ENCODE peak calls at places on chromosomes 6 and 20, in eight cellular contexts. Z is tibial artery; S is CD4-positive, CD25-positive, alpha-beta regulatory T cell; N is left lung; F is PC-9; V is left ventricle myocardium inferior; C is transverse colon; R is SJSA1. P is an unnamed sample.

GRCh38 chr6:43014434-43014909 is 423 bp downstream of the KLHDC3 start:
- DNase-seq in Z (no peak), S (no peak), N (no peak), F (no peak), V (no peak), C (no peak), R (no peak), P (no peak)

GRCh38 chr6:138726066-138727060 is 47.2 kb upstream of the CCDC28A start:
- DNase-seq in Z (no peak), S (no peak), N (no peak), F (no peak), V (no peak), C (no peak), R (no peak), P (no peak)

GRCh38 chr6:146700078-146700686 is 101.4 kb downstream of the ADGB start:
- DNase-seq in Z (peak), S (peak), N (peak), F (peak), V (peak), C (peak), R (peak), P (peak)

GRCh38 chr20:59121714-59122376 is 41.8 kb upstream of the ZNF831 start:
- DNase-seq in Z (no peak), S (peak), N (no peak), F (no peak), V (no peak), C (no peak), R (no peak), P (no peak)

GRCh38 chr6:17505767-17506280 is 94.3 kb upstream of the FAM8A1 start:
- DNase-seq in Z (no peak), S (no peak), N (no peak), F (no peak), V (no peak), C (no peak), R (no peak), P (no peak)

GRCh38 chr20:49697071-49697470 is 16.6 kb downstream of the B4GALT5 start:
- DNase-seq in Z (no peak), S (no peak), N (no peak), F (no peak), V (no peak), C (peak), R (no peak), P (no peak)

GRCh38 chr6:99181174-99181573 is 168.3 kb downstream of the FAXC start:
- DNase-seq in Z (no peak), S (no peak), N (no peak), F (no peak), V (no peak), C (no peak), R (no peak), P (no peak)

GRCh38 chr6:6466967-6467761 is 121.4 kb upstream of the LY86 start:
- DNase-seq in Z (no peak), S (no peak), N (peak), F (no peak), V (no peak), C (no peak), R (no peak), P (no peak)

GRCh38 chr6:42239736-42240375 is 22.2 kb upstream of the MRPS10 start:
- DNase-seq in Z (no peak), S (no peak), N (no peak), F (peak), V (no peak), C (no peak), R (no peak), P (no peak)

GRCh38 chr6:142478117-142478516 is 176.3 kb downstream of the ADGRG6 start:
- DNase-seq in Z (no peak), S (no peak), N (no peak), F (no peak), V (no peak), C (no peak), R (no peak), P (no peak)

GRCh38 chr6:43895656-43896055 is 125.6 kb downstream of the VEGFA start:
- DNase-seq in Z (no peak), S (no peak), N (no peak), F (no peak), V (no peak), C (no peak), R (no peak), P (no peak)

GRCh38 chr6:5671162-5671561 is 335.6 kb downstream of the NRN1 start:
- DNase-seq in Z (no peak), S (peak), N (peak), F (no peak), V (no peak), C (no peak), R (no peak), P (no peak)

GRCh38 chr6:16275230-16275574 is 36.8 kb downstream of the GMPR start:
- DNase-seq in Z (no peak), S (no peak), N (no peak), F (no peak), V (no peak), C (no peak), R (no peak), P (no peak)

GRCh38 chr6:52390361-52390727 is 28.4 kb downstream of the PAQR8 start:
- DNase-seq in Z (no peak), S (peak), N (no peak), F (peak), V (no peak), C (no peak), R (no peak), P (no peak)

GRCh38 chr20:9626357-9626756 is 112.0 kb downstream of the LAMP5 start:
- DNase-seq in Z (no peak), S (no peak), N (no peak), F (no peak), V (no peak), C (no peak), R (no peak), P (no peak)

GRCh38 chr20:50980071-50980681 is 21.6 kb downstream of the MOCS3 start:
- DNase-seq in Z (no peak), S (no peak), N (no peak), F (peak), V (no peak), C (no peak), R (peak), P (no peak)

GRCh38 chr20:10078403-10078802 is 43.6 kb downstream of the ANKEF1 start:
- DNase-seq in Z (no peak), S (no peak), N (no peak), F (no peak), V (no peak), C (no peak), R (no peak), P (no peak)

GRCh38 chr6:160347259-160348208 is 644 bp upstream of the SLC22A3 start:
- DNase-seq in Z (no peak), S (no peak), N (no peak), F (no peak), V (no peak), C (peak), R (no peak), P (no peak)

GRCh38 chr6:159943101-159943632 is 25.7 kb upstream of the IGF2R start:
- DNase-seq in Z (peak), S (no peak), N (no peak), F (no peak), V (peak), C (no peak), R (no peak), P (no peak)

GRCh38 chr6:87393026-87393622 is 14.6 kb upstream of the CFAP206 start:
- DNase-seq in Z (no peak), S (peak), N (no peak), F (peak), V (no peak), C (no peak), R (no peak), P (no peak)

DNA sequence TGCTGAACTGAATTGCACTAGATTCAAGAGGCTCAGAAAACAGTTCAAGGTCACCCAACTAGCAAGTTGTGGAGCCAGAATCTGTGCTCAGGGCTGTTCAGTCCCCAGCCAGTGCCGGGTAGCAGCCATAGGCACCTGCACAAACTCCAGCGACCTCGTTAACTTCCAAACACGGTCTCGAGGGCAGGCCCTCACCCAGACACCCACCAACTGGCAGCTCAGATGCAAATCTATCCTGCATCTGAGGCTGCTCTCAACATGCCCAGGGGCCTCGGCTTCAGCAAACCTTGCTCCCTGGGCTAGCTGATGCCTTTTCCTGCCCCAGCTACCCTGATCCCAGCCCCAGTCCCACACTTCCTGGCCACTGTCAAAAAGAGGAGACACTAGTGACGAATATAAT is 3.7 kb downstream of the JPH2 start:
- DNase-seq in Z (no peak), S (no peak), N (no peak), F (no peak), V (no peak), C (no peak), R (no peak), P (no peak)
- H3K27ac ChIP-seq in Z (peak), S (no peak), N (no peak), F (no peak), V (peak), C (peak), R (no peak), P (no peak)

GRCh38 chr6:1554881-1555569 is 54.7 kb upstream of the FOXC1 start:
- DNase-seq in Z (peak), S (peak), N (peak), F (peak), V (peak), C (peak), R (peak), P (no peak)
- H3K27ac ChIP-seq in Z (peak), S (peak), N (peak), F (no peak), V (peak), C (peak), R (peak), P (peak)

DNA sequence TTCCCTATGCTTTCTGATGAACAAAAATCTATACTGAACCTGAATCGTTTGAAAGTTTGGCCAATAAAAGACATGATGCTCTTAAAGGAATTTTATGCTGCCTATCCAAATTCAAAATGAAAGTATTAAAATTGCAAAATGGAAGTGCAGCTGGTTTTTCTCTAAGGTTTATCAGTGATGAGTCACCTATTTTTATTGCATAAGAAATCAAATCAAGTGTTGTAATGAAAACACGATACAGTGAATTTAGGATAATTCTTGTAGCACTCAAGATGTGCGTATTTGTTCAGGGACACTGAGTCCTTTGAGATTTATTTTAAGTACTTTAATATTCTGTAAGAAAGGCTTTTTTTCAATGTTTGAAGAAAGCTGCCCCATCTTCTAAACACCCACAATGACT is 409.5 kb downstream of the ADGRB3 start:
- DNase-seq in Z (no peak), S (no peak), N (no peak), F (no peak), V (no peak), C (no peak), R (no peak), P (no peak)
- H3K27ac ChIP-seq in Z (no peak), S (no peak), N (no peak), F (no peak), V (no peak), C (no peak), R (no peak), P (no peak)

GRCh38 chr6:7912024-7912423 is 1.4 kb upstream of the TXNDC5 start:
- DNase-seq in Z (no peak), S (no peak), N (no peak), F (no peak), V (no peak), C (no peak), R (no peak), P (no peak)
- H3K27ac ChIP-seq in Z (no peak), S (no peak), N (no peak), F (no peak), V (peak), C (peak), R (no peak), P (no peak)

DNA sequence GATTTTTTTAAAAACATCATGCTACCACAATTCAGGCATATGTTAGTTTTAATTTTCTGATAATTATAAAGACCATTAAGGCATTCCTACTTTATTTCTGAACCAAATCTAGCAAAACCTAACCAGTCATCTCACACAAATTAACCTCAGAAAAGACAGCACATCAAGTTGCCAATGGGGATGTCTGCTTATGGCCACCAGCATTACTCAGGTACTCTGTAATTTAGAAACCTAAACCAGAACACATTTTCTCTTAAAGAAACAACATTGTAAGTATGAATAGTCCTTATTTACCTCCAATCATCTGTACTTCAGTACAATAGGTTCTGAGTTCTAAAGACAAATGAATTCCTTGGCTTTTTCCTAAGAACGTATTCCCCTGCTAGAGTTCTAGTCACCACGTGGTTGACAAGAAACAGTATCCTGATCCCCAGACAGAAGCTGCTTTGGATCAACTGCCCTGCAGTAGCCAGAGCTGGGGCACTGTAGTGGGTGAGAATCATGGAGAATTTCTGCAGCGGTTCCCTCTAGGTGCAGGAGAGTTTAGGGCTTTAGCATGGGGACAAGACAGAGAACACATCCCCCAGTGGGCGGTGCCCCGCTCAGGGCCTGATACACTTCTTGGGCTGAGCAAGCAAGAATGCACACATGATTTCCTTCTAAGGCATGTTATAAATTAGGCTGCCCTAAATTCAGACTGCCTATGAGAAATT is 15.4 kb downstream of the GCLC start:
- DNase-seq in Z (no peak), S (no peak), N (no peak), F (no peak), V (no peak), C (no peak), R (no peak), P (no peak)
- H3K27ac ChIP-seq in Z (no peak), S (no peak), N (no peak), F (peak), V (peak), C (peak), R (no peak), P (no peak)

DNA sequence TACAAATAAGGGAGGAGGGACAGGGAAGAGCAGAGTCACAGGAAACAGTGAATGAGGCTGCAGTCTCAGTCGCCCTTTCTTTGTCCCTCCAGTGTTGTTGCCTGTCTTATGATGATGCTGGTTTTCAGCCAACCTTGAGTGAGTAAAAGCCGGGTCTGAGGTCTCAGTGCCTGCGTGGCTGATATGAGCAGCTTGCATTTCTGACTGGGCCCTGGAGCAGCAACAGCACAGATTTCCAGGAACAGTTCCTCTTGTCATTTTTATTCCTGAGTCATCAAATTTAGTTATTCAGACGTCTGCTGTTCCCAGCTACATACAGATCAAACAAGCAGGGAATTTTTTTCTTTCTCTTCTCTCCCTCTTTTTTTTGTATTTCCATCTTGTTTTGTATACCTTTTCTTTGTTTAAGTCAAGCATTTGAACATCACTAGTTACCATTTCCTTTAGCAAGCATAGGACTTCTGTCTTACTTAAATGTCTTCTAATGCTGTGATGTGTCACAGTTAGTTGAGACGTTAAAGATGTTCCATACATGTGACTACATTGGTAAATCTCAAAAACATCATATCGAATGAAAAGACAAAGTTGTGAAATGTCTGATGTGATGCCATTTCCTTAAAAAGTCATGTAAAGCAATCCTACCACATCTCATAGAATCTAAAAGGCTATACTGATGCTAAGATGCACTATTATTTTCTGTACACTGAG is 26.6 kb downstream of the SLC16A10 start:
- DNase-seq in Z (no peak), S (peak), N (peak), F (no peak), V (peak), C (no peak), R (no peak), P (peak)
- H3K27ac ChIP-seq in Z (no peak), S (peak), N (peak), F (no peak), V (peak), C (no peak), R (no peak), P (no peak)

DNA sequence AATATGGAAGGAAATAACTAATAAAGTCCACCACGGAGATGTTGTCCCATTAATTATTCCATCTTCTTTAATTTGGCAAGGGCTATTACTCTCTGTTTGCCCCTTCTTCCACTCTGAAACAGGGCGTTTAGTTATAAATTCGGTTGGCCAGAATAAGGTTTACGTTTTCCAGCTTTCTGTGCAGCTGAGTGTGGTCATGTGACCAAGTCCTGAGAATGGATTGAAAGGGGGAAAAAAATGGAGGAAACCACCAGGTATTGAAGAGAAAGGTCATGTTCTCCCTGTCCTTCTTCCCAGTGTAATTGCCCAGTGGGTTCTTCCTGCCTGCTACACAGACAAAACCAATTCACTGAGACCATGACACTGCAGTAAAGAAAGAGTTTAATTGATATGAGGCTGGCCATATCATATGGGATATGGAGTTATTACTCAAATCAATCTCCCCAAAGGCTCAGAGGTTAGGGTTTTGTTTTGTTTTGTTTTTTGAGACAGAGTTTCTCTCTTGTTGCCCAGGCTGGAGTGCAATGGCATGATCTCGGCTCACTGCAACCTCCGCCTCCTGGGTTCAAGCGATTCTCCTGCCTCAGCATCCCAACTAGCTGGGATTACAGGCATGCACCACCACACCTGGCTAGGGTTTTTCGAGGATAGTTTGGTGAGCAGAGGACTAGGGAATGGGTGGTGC is 14.3 kb upstream of the TBC1D22B start:
- DNase-seq in Z (no peak), S (no peak), N (no peak), F (no peak), V (no peak), C (no peak), R (no peak), P (no peak)
- H3K27ac ChIP-seq in Z (peak), S (no peak), N (peak), F (peak), V (peak), C (peak), R (peak), P (peak)